ENCODE peak calls at places on chromosomes 5 and 9, in six cellular contexts. Q, I, S, U, G and R are unnamed samples.

GRCh38 chr9:2568689-2569088 is 52.9 kb upstream of the VLDLR start:
- DNase-seq in I (no peak), U (peak), G (no peak), Q (no peak), S (no peak), R (no peak)

GRCh38 chr9:115369322-115369957 is 251.5 kb upstream of the TNC start:
- DNase-seq in U (no peak), G (no peak), I (peak), S (no peak), Q (no peak), R (no peak)

GRCh38 chr5:5886812-5887486 is 464.5 kb downstream of the ICE1 start:
- DNase-seq in I (peak), Q (no peak), G (no peak), U (peak), S (no peak), R (no peak)

GRCh38 chr5:77974576-77974975 is 198.4 kb upstream of the TBCA start:
- DNase-seq in I (no peak), Q (no peak), G (no peak), U (no peak), S (no peak), R (no peak)

GRCh38 chr9:4741365-4742031 is 496 bp upstream of the AK3 start:
- DNase-seq in U (peak), Q (peak), G (peak), S (no peak), I (peak), R (peak)

GRCh38 chr5:137487600-137487999 is 11.5 kb downstream of the SPOCK1 start:
- DNase-seq in G (peak), Q (peak), S (no peak), U (no peak), I (no peak), R (no peak)

GRCh38 chr9:14441976-14442651 is 128.2 kb upstream of the NFIB start:
- DNase-seq in U (peak), S (no peak), I (no peak), G (no peak), Q (no peak), R (no peak)

GRCh38 chr9:132163876-132164603 is 2.2 kb downstream of the NTNG2 start:
- DNase-seq in G (no peak), Q (no peak), U (no peak), I (peak), S (no peak), R (no peak)

GRCh38 chr9:134619983-134620612 is 21.5 kb upstream of the COL5A1 start:
- DNase-seq in Q (peak), U (no peak), I (no peak), G (peak), S (peak), R (no peak)

DNA sequence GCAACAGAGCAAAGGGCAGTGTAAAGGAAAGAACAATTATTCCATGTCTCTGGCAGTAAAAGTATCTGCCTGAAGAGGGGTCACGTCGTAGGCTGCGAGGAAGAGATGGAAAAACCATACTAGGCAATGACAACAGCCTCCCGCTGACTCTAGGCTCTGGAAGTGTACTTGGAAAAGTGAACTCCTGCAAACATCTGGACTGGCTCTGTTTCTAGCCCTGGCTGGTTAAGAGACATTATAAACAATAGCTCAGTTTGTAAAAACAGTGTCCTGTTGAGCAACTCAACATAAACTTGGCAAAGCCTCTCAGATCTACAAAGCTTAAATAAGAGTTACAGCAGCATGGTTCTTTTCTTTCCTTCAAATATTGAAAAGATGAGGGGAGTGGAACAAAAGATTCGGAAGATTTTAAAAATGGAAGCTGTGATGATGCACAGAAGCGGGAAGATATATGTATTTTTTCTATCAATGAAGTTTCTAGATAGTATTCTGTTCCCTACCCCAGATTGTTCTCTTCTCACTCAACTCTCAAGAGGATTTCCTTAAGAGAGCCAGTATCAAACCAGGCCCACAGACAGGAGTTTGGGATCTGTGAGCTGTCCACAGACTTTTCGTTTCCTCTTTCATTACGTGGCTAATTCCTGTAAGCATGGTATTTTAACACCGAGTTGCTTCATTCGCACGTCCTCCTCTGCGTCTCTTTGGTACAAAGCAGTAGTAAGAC is 79.4 kb downstream of the SPTLC1 start:
- DNase-seq in I (no peak), S (no peak), G (no peak), Q (peak), U (no peak), R (no peak)
- TF ChIP-seq POLR2AphosphoS5 in I (peak), S (no peak), G (no peak), Q (peak), U (no peak), R (no peak)

DNA sequence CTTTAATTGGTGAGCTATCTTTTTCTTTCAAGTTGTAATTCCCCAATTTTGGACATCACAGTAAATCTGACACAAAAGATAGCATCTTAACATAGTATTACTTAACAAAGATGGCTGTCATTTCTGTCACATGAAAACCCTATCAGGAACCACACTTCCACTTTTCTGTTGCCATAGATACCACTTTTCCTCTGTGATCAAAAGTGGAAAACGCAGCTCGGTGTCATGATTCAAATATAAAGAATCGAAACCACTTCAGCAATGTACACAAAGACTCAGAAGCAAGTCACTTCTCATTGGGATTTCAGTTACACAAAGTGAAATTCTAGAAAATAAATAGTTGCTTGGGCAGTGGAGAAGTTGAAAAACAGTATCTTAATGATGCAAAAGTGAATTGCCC is 524.9 kb upstream of the ITGA1 start:
- DNase-seq in G (no peak), I (no peak), U (no peak), Q (no peak), S (no peak), R (no peak)
- H3K27ac ChIP-seq in G (no peak), I (no peak), U (no peak), Q (no peak), S (no peak), R (no peak)

DNA sequence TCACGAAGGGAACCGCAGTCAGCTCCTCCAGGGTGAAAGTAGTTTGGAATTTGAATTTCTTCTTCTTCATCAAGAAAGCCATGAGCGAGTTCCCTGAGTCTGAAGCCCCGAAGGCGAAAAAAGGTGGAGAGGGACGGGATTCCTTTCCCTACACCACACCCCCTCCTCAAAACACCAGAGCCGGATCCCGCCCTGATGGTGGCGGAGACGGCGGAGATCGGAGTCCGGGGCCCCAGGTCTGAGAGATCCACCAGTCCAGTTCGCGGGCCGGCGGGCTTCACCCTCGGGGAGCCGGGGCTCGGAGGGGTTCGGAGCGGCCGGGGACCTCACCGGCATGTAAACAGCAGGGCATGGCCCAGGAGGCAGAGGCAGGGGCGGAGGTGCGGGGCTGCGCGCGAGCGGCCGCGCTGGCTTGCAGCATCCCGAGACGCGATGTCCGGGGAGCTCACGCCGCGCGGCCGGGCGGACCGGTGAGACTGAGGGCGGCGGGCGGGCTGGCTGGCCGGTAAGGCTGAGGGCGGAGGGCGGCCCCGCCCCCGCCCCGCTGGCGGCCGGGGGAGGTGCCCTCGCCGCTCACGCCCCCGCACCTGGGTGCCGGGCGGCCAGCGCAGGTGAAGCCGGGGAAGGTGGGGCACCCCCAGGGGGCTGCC is 608 bp downstream of the EEIG1 start:
- DNase-seq in Q (peak), U (no peak), I (peak), S (peak), G (peak), R (no peak)
- TF ChIP-seq POLR2A in Q (peak), U (no peak), I (peak), S (no peak), G (no peak), R (peak)

GRCh38 chr9:108142142-108142503 is 652.6 kb upstream of the KLF4 start:
- DNase-seq in Q (no peak), S (no peak), I (no peak), G (no peak), U (no peak), R (no peak)

GRCh38 chr9:108139900-108140299 is 650.3 kb upstream of the KLF4 start:
- DNase-seq in G (no peak), S (no peak), Q (no peak), I (no peak), U (no peak), R (no peak)

DNA sequence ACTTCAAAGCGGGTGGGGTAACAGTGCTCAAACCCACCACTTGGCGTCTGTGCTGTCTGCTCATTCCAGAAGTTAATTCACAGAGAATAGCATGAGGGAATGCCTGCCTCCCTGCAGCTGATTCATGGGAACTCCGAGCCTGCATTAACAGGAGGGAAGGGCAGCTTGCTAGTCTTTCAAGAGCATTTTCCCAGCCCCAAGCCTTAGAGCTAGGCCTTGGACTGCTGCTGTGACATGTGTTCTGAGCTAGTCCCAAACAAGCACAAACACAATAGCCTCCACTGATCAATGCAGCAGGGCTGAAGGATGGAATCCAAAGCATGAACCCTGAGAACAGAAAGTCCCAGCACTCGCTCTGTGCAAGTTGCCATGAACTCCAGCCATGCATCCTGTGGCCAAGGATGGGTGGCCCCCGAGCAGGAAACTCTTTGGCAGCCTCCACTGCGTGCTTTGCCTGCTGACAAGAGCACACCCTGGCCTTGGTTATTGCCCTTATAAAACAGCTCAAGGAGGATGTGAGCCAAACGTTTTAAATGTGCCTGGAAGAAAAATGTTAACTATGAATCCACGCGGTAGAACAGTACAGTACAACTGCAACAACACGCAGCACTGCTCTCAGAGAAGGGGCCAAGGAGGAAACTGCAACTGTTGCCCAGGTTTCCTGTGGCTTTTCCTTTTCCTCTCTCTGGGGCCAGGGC is 653.1 kb upstream of the KLF4 start:
- DNase-seq in Q (peak), I (peak), S (peak), U (no peak), G (peak), R (no peak)
- TF ChIP-seq POLR2AphosphoS5 in Q (peak), I (peak), S (peak), U (no peak), G (peak), R (peak)

DNA sequence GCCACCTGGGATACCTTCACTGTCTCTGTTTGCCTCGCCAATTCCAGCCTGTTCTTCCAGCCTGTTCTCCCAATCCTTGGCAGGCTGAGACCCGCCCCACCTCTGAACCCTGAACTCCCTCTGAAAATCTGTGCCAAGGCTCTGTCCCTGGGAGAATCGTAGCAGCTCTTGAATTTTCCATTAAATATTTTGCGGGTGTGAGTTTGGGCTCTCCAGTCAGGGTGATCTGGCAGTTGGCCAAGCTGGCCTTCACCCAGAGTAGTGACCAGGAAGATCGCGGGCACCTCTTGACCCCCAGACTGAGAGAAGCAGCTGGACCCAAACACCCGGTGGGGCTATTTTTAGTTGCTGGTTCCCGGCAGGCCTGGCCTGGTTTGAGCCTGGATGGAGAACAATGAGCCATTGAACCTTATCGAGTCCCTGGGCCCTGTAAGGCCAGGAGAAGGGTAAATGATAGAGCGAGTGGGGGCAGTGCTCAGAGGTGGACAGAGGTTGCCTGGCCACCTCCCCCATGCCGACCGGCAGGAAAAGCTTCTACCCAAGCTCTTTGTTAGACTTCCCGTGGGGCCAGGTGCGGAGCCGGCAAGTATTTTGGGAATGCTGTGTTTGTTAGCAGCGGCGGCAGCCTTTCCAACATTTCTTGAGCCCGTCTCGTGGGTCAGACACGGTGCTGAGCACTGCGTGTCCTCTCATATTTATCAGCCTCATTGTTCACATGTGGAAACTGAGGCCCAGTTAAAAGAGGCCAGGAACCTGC is 146.2 kb downstream of the RGS3 start:
- DNase-seq in G (peak), S (peak), U (peak), Q (peak), I (no peak), R (no peak)
- H3K27ac ChIP-seq in G (peak), S (peak), U (peak), Q (peak), I (no peak), R (no peak)

DNA sequence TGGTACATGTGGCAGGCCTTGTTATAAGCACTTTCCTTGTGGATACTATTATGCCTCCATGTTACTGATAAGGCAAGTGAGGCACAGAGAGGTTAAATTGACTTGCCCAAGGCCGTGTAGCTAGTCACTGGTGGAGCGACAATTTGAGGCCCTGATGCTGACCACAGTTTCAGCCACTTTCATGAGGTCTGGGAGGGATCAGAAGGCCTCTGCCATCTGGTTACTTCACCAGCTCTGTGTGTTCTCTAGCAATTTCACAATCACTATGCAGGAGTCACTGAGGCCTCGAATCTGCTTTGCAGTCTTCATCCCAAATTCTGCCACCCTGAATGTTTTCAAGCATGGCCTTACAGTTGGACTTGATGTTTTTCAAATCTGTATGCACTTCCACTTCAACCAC is 9.1 kb downstream of the LRRC70 start:
- DNase-seq in G (no peak), S (no peak), Q (no peak), I (no peak), U (peak), R (no peak)
- TF ChIP-seq POLR2A in G (no peak), S (no peak), Q (no peak), I (no peak), U (no peak), R (no peak)

GRCh38 chr5:68419637-68420452 is 204.3 kb downstream of the PIK3R1 start:
- DNase-seq in S (no peak), G (no peak), U (no peak), I (no peak), Q (no peak), R (no peak)
- TF ChIP-seq POLR2AphosphoS5 in S (no peak), G (no peak), U (no peak), I (no peak), Q (no peak), R (no peak)

GRCh38 chr5:42750507-42750906 is 6.1 kb upstream of the CCDC152 start:
- DNase-seq in I (no peak), G (no peak), U (no peak), S (no peak), Q (no peak), R (no peak)
- H3K27ac ChIP-seq in I (no peak), G (no peak), U (no peak), S (no peak), Q (no peak), R (no peak)